ENCODE peak calls at places on chromosome 19, in seven cellular contexts. S is non-pigmented ciliary epithelial cell, O is nephron progenitor cell, B is HCEC 1CT, U is MM.1S, Y is HFFc6, H is RWPE1. J is an unnamed sample.

GRCh38 chr19:45814166-45814780 is 835 bp downstream of the RSPH6A start:
- DNase-seq in O (no peak), S (no peak), Y (no peak), U (no peak), H (peak; percentile 39), B (no peak), J (no peak)

GRCh38 chr19:36008336-36008978 is at the start of gene SYNE4:
- DNase-seq in S (no peak), Y (no peak), H (no peak), U (no peak), O (peak; percentile 57), B (no peak), J (no peak)

GRCh38 chr19:55795021-55795420 is 26.1 kb downstream of the RFPL4AL1 start:
- DNase-seq in H (no peak), U (no peak), S (no peak), B (no peak), Y (no peak), O (no peak), J (no peak)

GRCh38 chr19:51777570-51778460 is 16.8 kb downstream of the FPR2 start:
- DNase-seq in O (peak; percentile 55), B (peak; percentile 66), Y (peak; percentile 67), H (peak; percentile 50), U (peak; percentile 46), S (peak; percentile 68), J (peak; percentile 71)

GRCh38 chr19:36876993-36877938 is 26.6 kb downstream of the ZNF345 start:
- DNase-seq in B (no peak), O (no peak), S (no peak), U (no peak), Y (no peak), H (no peak), J (no peak)

GRCh38 chr19:41376998-41377365 is 649 bp downstream of the TMEM91 start:
- DNase-seq in U (no peak), H (no peak), S (no peak), Y (no peak), O (no peak), B (no peak), J (no peak)

GRCh38 chr19:1856698-1857603 is 6.4 kb downstream of the KLF16 start:
- DNase-seq in O (peak; percentile 72), U (peak; percentile 82), B (peak; percentile 83), S (peak; percentile 20), Y (peak; percentile 78), H (peak; percentile 86), J (no peak)

GRCh38 chr19:46610851-46611770 is 10.0 kb downstream of the CALM3 start:
- DNase-seq in H (no peak), O (no peak), S (no peak), U (peak; percentile 75), B (no peak), Y (no peak), J (no peak)

GRCh38 chr19:48490980-48491792 is 20.4 kb downstream of the LMTK3 start:
- DNase-seq in H (peak; percentile 82), S (no peak), O (peak; percentile 71), Y (no peak), B (no peak), U (peak; percentile 62), J (no peak)

GRCh38 chr19:5154129-5154798 is 185.4 kb downstream of the KDM4B start:
- DNase-seq in H (no peak), U (peak; percentile 20), B (peak; percentile 7), O (peak; percentile 69), S (no peak), Y (no peak), J (no peak)

GRCh38 chr19:39411006-39411831 is 1.2 kb upstream of the PLEKHG2 start:
- DNase-seq in O (no peak), Y (peak; percentile 44), U (peak; percentile 27), B (peak; percentile 35), H (no peak), S (no peak), J (no peak)

GRCh38 chr19:4908311-4908710 is 990 bp upstream of the UHRF1 start:
- DNase-seq in S (no peak), Y (no peak), B (no peak), H (no peak), O (peak; percentile 66), U (no peak), J (no peak)

GRCh38 chr19:30895946-30896345 is 453.3 kb downstream of the TSHZ3 start:
- DNase-seq in Y (no peak), U (no peak), B (no peak), O (no peak), H (no peak), S (no peak), J (no peak)

GRCh38 chr19:9935409-9936062 is 779 bp downstream of the OLFM2 start:
- DNase-seq in H (no peak), O (no peak), Y (no peak), B (no peak), S (no peak), U (no peak), J (no peak)

GRCh38 chr19:35991731-35992450 is 3.1 kb upstream of the SDHAF1 start:
- DNase-seq in O (no peak), H (no peak), Y (no peak), S (no peak), U (no peak), B (no peak), J (no peak)

GRCh38 chr19:19540707-19541515 is 2.8 kb downstream of the CILP2 start:
- DNase-seq in O (peak; percentile 70), Y (no peak), H (peak; percentile 92), S (no peak), U (no peak), B (no peak), J (no peak)

GRCh38 chr19:13681509-13681908 is 82.8 kb upstream of the MRI1 start:
- DNase-seq in Y (no peak), U (no peak), S (no peak), O (no peak), B (no peak), H (no peak), J (no peak)

GRCh38 chr19:46716672-46717033 is 261 bp downstream of the PRKD2 start:
- DNase-seq in S (no peak), Y (no peak), B (no peak), O (peak; percentile 28), U (no peak), H (peak; percentile 27), J (no peak)

GRCh38 chr19:1292419-1293151 is 6.9 kb downstream of the EFNA2 start:
- DNase-seq in U (no peak), O (no peak), Y (no peak), B (no peak), S (no peak), H (no peak), J (no peak)

GRCh38 chr19:57613941-57614743 is at the start of gene ZNF134:
- DNase-seq in Y (peak; percentile 79), O (peak; percentile 89), H (peak; percentile 84), B (peak; percentile 90), S (peak; percentile 60), U (peak; percentile 88), J (peak; percentile 60)

GRCh38 chr19:19434483-19435045 is 29.1 kb downstream of the GATAD2A start:
- DNase-seq in Y (no peak), H (no peak), U (no peak), B (peak; percentile 22), S (no peak), O (no peak), J (no peak)

GRCh38 chr19:31841755-31842154 is 492.5 kb upstream of the TSHZ3 start:
- DNase-seq in Y (no peak), O (no peak), U (no peak), H (no peak), S (no peak), B (no peak), J (no peak)

GRCh38 chr19:39941615-39942507 is 7.4 kb upstream of the FCGBP start:
- DNase-seq in U (peak; percentile 91), S (peak; percentile 41), Y (no peak), O (no peak), B (no peak), H (no peak), J (no peak)

GRCh38 chr19:50817941-50818858 is 5.4 kb downstream of the KLK1 start:
- DNase-seq in B (no peak), U (no peak), Y (no peak), S (no peak), H (no peak), O (peak; percentile 92), J (no peak)

GRCh38 chr19:30228726-30229523 is 143.3 kb upstream of the ZNF536 start:
- DNase-seq in H (no peak), Y (no peak), O (peak; percentile 49), B (no peak), S (no peak), U (no peak), J (no peak)

GRCh38 chr19:6099633-6100032 is 10.7 kb downstream of the RFX2 start:
- DNase-seq in Y (no peak), B (no peak), S (no peak), O (no peak), U (no peak), H (no peak), J (no peak)

GRCh38 chr19:15934332-15935078 is at the start of gene CYP4F11:
- DNase-seq in Y (no peak), S (no peak), U (no peak), H (peak; percentile 89), O (no peak), B (no peak), J (no peak)

GRCh38 chr19:55482967-55483671 is 1.9 kb upstream of the NAT14 start:
- DNase-seq in U (no peak), O (no peak), S (no peak), B (no peak), Y (no peak), H (no peak), J (no peak)

GRCh38 chr19:29098863-29099481 is 114.0 kb downstream of the UQCRFS1 start:
- DNase-seq in U (no peak), S (no peak), B (no peak), Y (peak; percentile 84), O (no peak), H (peak; percentile 84), J (no peak)

J was measured in glomerular endothelial cell.